ENCODE peak calls at places on chromosomes 12 and 14, in six cellular contexts. C is H1, W is HepG2, P is A549, Y is K562, B is GM12878. U is an unnamed sample.

GRCh38 chr14:77036484-77037337 is 8.2 kb upstream of the IRF2BPL start:
- DNase-seq in P (no peak), Y (no peak), W (no peak), C (no peak), B (peak; percentile 60), U (no peak)

GRCh38 chr14:68975667-68976066 is 3.4 kb downstream of the ACTN1 start:
- DNase-seq in B (no peak), W (no peak), C (no peak), Y (no peak), P (no peak), U (no peak)

GRCh38 chr12:106780010-106780625 is 5.6 kb downstream of the RIC8B start:
- DNase-seq in P (no peak), W (no peak), Y (peak; percentile 68), B (no peak), C (no peak), U (peak; percentile 42)

GRCh38 chr12:106145539-106146447 is 7.0 kb upstream of the NUAK1 start:
- DNase-seq in B (no peak), Y (no peak), C (no peak), P (no peak), W (no peak), U (no peak)

GRCh38 chr12:131867891-131868675 is 26.3 kb upstream of the ULK1 start:
- DNase-seq in P (no peak), C (no peak), Y (no peak), B (no peak), W (no peak), U (peak; percentile 26)

GRCh38 chr12:108340037-108340436 is 926 bp upstream of the CMKLR1 start:
- DNase-seq in C (no peak), W (no peak), Y (no peak), B (no peak), P (no peak), U (no peak)

GRCh38 chr12:55720894-55721444 is 776 bp downstream of the RDH5 start:
- DNase-seq in W (peak; percentile 55), Y (peak; percentile 56), B (no peak), C (no peak), P (peak; percentile 57), U (peak; percentile 73)

GRCh38 chr14:65408113-65408512 is 4.4 kb upstream of the FUT8 start:
- DNase-seq in C (no peak), B (no peak), W (no peak), Y (no peak), P (no peak), U (no peak)

GRCh38 chr14:19838433-19838832 is 34.9 kb downstream of the OR4N2 start:
- DNase-seq in P (no peak), Y (no peak), C (no peak), B (no peak), W (no peak), U (no peak)

GRCh38 chr12:107362960-107363359 is 269.6 kb upstream of the CRY1 start:
- DNase-seq in Y (no peak), B (no peak), C (no peak), P (no peak), W (no peak), U (peak; percentile 60)

GRCh38 chr14:94998702-94999101 is 158.6 kb downstream of the DICER1 start:
- DNase-seq in W (no peak), Y (no peak), C (no peak), B (no peak), P (no peak), U (no peak)

DNA sequence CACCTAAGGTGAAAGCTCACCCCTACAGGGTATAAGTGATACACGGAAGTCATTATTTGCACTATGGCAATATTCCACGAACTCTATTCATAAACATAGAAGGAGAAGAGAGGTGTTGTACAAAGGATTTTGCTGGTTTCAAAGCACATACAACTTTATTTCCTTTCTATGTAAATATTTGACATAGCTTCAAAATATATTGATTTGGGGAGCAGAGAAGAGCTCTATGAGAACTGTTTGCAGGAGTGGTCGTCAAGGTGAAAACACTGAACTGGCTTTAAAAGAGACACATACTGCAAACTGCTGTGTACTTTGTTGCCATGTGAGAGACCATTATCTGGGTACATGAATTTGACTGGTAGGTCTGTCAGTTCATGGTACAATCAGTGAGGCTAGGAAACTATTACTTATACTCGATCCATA is 16.7 kb downstream of the CNIH1 start:
- DNase-seq in Y (no peak), B (no peak), C (no peak), W (peak; percentile 91), P (no peak), U (no peak)
- TF ChIP-seq CHD2 in Y (no peak), B (no peak), C (no peak), W (no peak), P (no peak), U (no peak)

GRCh38 chr14:73861060-73861459 is 9.4 kb downstream of the PTGR2 start:
- DNase-seq in C (no peak), P (no peak), B (no peak), Y (peak; percentile 66), W (no peak), U (no peak)
- H3K4me1 ChIP-seq in C (no peaks in the 10 kb centered on the region), P (no peaks in the 10 kb centered on the region), B (no peaks in the 10 kb centered on the region), Y (no peaks in the 10 kb centered on the region), W (no peaks in the 10 kb centered on the region), U (no peaks in the 10 kb centered on the region)

GRCh38 chr12:49953146-49953545 is 2.6 kb downstream of the AQP2 start:
- DNase-seq in Y (no peak), P (no peak), W (no peak), B (no peak), C (no peak), U (no peak)
- TF ChIP-seq RAD21 in Y (no peak), P (no peak), W (no peak), B (no peak), C (no peak), U (no peak)

DNA sequence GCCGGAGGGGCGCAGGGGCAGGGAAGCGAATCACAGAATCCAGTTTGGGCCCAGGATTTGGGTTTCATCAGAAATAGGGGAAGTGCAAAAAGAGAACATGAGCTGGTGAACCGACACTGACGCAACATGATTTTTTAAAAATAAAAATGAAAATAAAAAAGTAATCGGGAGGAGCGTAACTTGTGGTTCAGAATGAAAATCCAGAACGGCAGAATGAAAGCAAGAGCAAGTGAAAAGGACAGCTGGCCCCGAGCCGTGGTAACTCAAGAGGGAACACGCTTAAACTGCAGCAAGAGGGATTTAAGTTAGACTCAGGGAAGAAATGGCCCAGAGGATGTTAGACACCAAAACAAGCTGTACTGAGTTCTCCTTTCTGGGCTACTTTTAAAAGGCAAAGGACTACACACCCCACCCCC is 1.6 kb downstream of the SLC6A12 start:
- DNase-seq in Y (no peak), W (no peak), P (no peak), C (no peak), B (no peak), U (no peak)
- TF ChIP-seq CHD2 in Y (no peak), W (no peak), P (no peak), C (no peak), B (no peak), U (no peak)

GRCh38 chr12:94718114-94718513 is 67.8 kb upstream of the TMCC3 start:
- DNase-seq in C (no peak), W (no peak), B (no peak), P (no peak), Y (no peak), U (no peak)

GRCh38 chr12:94721173-94721572 is 70.8 kb upstream of the TMCC3 start:
- DNase-seq in B (peak; percentile 75), C (no peak), W (no peak), Y (no peak), P (no peak), U (no peak)

GRCh38 chr12:94717656-94718055 is 67.3 kb upstream of the TMCC3 start:
- DNase-seq in P (no peak), B (no peak), Y (no peak), W (no peak), C (no peak), U (no peak)

GRCh38 chr12:94725375-94726168 is 75.2 kb upstream of the TMCC3 start:
- DNase-seq in B (no peak), C (no peak), P (peak; percentile 30), Y (peak; percentile 31), W (peak; percentile 23), U (no peak)

GRCh38 chr12:94722664-94723063 is 72.3 kb upstream of the TMCC3 start:
- DNase-seq in B (no peak), W (no peak), Y (no peak), P (no peak), C (no peak), U (no peak)
- H3K4me1 ChIP-seq in B (peaks cover 24% of the 10 kb centered on the region), W (no peaks in the 10 kb centered on the region), Y (no peaks in the 10 kb centered on the region), P (no peaks in the 10 kb centered on the region), C (peaks cover 3% of the 10 kb centered on the region), U (no peaks in the 10 kb centered on the region)

GRCh38 chr14:35441160-35441559 is 36.6 kb upstream of the NFKBIA start:
- DNase-seq in B (no peak), P (no peak), C (no peak), Y (no peak), W (no peak), U (no peak)

GRCh38 chr14:35444104-35444503 is 39.6 kb upstream of the NFKBIA start:
- DNase-seq in Y (no peak), C (no peak), B (no peak), W (no peak), P (no peak), U (no peak)

GRCh38 chr14:35435177-35435576 is 30.6 kb upstream of the NFKBIA start:
- DNase-seq in W (no peak), C (no peak), Y (peak; percentile 33), P (no peak), B (no peak), U (no peak)

GRCh38 chr14:35438910-35439713 is 34.6 kb upstream of the NFKBIA start:
- DNase-seq in Y (peak; percentile 9), W (peak; percentile 52), P (no peak), C (no peak), B (peak; percentile 39), U (peak; percentile 19)
- TF ChIP-seq RAD21 in Y (no peak), W (no peak), P (peak; percentile 41), C (peak; percentile 53), B (peak; percentile 53), U (peak; percentile 37)

GRCh38 chr12:7018350-7019042 is at the start of gene LPCAT3:
- DNase-seq in Y (peak; percentile 95), W (peak; percentile 92), B (peak; percentile 83), P (peak; percentile 94), C (peak; percentile 98), U (peak; percentile 98)

GRCh38 chr12:7019043-7019569 is 830 bp upstream of the LPCAT3 start:
- DNase-seq in P (no peak), W (no peak), Y (no peak), C (no peak), B (no peak), U (no peak)

GRCh38 chr12:7015555-7016370 is 2.5 kb downstream of the LPCAT3 start:
- DNase-seq in C (no peak), P (no peak), W (no peak), B (no peak), Y (no peak), U (no peak)

GRCh38 chr12:7016958-7017571 is 1.2 kb downstream of the LPCAT3 start:
- DNase-seq in B (no peak), P (no peak), C (no peak), W (no peak), Y (peak; percentile 71), U (no peak)

GRCh38 chr12:7017870-7018349 is 366 bp downstream of the LPCAT3 start:
- DNase-seq in W (no peak), P (peak; percentile 43), B (no peak), C (no peak), Y (peak; percentile 24), U (peak; percentile 81)
- TF ChIP-seq CHD2 in W (peak; percentile 7), P (no peak), B (no peak), C (no peak), Y (no peak), U (no peak)

GRCh38 chr12:57754411-57755193 is at the start of gene MARCHF9:
- DNase-seq in Y (peak; percentile 89), P (no peak), B (no peak), W (no peak), C (peak; percentile 81), U (peak; percentile 87)
- H3K4me1 ChIP-seq in Y (peaks cover 41% of the 10 kb centered on the region), P (peaks cover 34% of the 10 kb centered on the region), B (peaks cover 27% of the 10 kb centered on the region), W (peaks cover 43% of the 10 kb centered on the region), C (peaks cover 8% of the 10 kb centered on the region), U (peaks cover 8% of the 10 kb centered on the region)

GRCh38 chr12:57099062-57099714 is 10.3 kb downstream of the NAB2 start:
- DNase-seq in P (no peak), W (no peak), B (no peak), Y (no peak), C (no peak), U (peak; percentile 4)
- TF ChIP-seq RAD21 in P (no peak), W (no peak), B (no peak), Y (no peak), C (no peak), U (no peak)